ENCODE peak calls at places on chromosomes 1 and 21, in five cellular contexts. M is GM13976, G is bronchial epithelial cell, H is stomach, Y is Peyer's patch. Z is an unnamed sample.

GRCh38 chr1:203366476-203366875 is 15.6 kb upstream of the FMOD start:
- DNase-seq in G (no peak), M (no peak), H (no peak), Y (no peak), Z (no peak)

GRCh38 chr1:100606438-100606837 is 68.5 kb downstream of the GPR88 start:
- DNase-seq in G (peak; percentile 51), H (peak; percentile 47), Y (no peak), M (peak; percentile 11), Z (no peak)

GRCh38 chr1:5744342-5744741 is 247.9 kb downstream of the NPHP4 start:
- DNase-seq in Y (no peak), H (no peak), M (no peak), G (no peak), Z (no peak)

GRCh38 chr1:209554761-209555611 is 28.5 kb upstream of the CAMK1G start:
- DNase-seq in M (no peak), H (no peak), G (no peak), Y (no peak), Z (no peak)

GRCh38 chr1:185157599-185158469 is 867 bp downstream of the SWT1 start:
- DNase-seq in Y (no peak), H (no peak), M (no peak), G (peak; percentile 30), Z (no peak)

GRCh38 chr21:39788383-39788782 is 43.4 kb downstream of the IGSF5 start:
- DNase-seq in M (no peak), Y (peak; percentile 16), G (peak; percentile 54), H (peak; percentile 78), Z (no peak)

GRCh38 chr1:36257375-36257767 is 33.1 kb downstream of the THRAP3 start:
- DNase-seq in M (peak; percentile 38), H (no peak), Y (no peak), G (peak; percentile 32), Z (no peak)

GRCh38 chr1:156845055-156845952 is 13.6 kb downstream of the INSRR start:
- DNase-seq in Y (no peak), H (no peak), G (no peak), M (peak; percentile 42), Z (peak; percentile 48)

GRCh38 chr1:197092491-197093023 is 25.5 kb upstream of the F13B start:
- DNase-seq in Y (no peak), H (no peak), M (no peak), G (no peak), Z (no peak)

GRCh38 chr1:242140871-242141270 is 142.0 kb upstream of the MAP1LC3C start:
- DNase-seq in M (no peak), Y (no peak), H (no peak), G (no peak), Z (no peak)

GRCh38 chr1:59046134-59046533 is 250.8 kb upstream of the FGGY start:
- DNase-seq in H (no peak), G (peak; percentile 33), Y (no peak), M (no peak), Z (no peak)

GRCh38 chr1:59045636-59046035 is 251.3 kb upstream of the FGGY start:
- DNase-seq in G (no peak), H (no peak), M (no peak), Y (no peak), Z (no peak)

GRCh38 chr1:59045137-59045536 is 251.8 kb upstream of the FGGY start:
- DNase-seq in H (no peak), M (no peak), G (no peak), Y (no peak), Z (no peak)

GRCh38 chr1:59044535-59045121 is 252.3 kb upstream of the FGGY start:
- DNase-seq in G (no peak), H (no peak), M (no peak), Y (no peak), Z (no peak)

GRCh38 chr1:59046730-59047157 is 250.2 kb upstream of the FGGY start:
- DNase-seq in G (no peak), H (peak; percentile 36), M (peak; percentile 69), Y (peak; percentile 59), Z (peak; percentile 75)
- TF ChIP-seq CTCF in G (no peak), H (no peak), M (peak; percentile 25), Y (peak; percentile 34), Z (peak; percentile 40)

GRCh38 chr1:205809942-205810345 is 3.1 kb downstream of the SLC41A1 start:
- DNase-seq in Y (no peak), H (no peak), M (no peak), G (no peak), Z (no peak)

GRCh38 chr1:205812271-205812877 is 624 bp downstream of the SLC41A1 start:
- DNase-seq in M (peak; percentile 54), G (no peak), H (no peak), Y (peak; percentile 16), Z (peak; percentile 55)

GRCh38 chr1:205811660-205812059 is 1.3 kb downstream of the SLC41A1 start:
- DNase-seq in Y (no peak), M (no peak), G (no peak), H (peak; percentile 57), Z (no peak)

GRCh38 chr1:205809469-205809868 is 3.5 kb downstream of the SLC41A1 start:
- DNase-seq in Y (no peak), M (no peak), G (no peak), H (no peak), Z (no peak)

DNA sequence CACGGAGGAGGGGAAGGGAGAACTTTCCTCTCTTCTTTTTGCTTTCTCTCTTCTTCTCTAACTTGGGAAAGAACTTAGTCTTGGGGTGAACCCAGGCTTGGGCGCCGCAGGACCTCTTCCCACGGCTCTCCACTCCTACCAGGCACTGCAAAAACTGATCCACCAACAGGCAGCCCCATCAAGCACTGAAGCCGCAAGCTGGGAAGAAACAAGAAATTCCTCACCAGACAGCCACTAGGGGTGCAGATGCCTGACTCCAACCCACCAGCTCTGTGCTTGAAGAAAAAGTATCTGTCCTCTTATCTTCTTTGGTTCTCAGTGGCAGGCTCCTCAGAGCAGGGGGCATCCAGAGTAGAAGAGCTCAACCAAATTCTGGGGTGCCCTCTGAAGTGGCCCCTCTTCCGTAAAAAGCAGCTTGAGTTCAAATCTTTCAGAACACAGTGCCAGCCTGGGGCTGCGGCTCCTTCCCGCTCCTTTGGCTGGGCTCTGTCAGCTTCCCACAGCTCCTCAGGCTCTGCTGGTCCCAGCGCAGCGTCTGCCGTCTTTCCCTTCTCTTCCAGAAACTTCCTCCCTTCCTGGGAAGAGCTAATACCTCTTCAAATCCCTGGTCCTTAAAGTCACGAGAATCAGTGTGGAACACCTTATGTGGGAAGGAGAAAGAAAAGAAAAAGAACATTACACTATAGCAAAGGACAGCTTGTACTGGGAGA is 2.4 kb downstream of the SLC41A1 start:
- DNase-seq in H (no peak), Y (no peak), G (no peak), M (no peak), Z (no peak)
- TF ChIP-seq CTCF in H (no peak), Y (no peak), G (peak; percentile 38), M (no peak), Z (no peak)

DNA sequence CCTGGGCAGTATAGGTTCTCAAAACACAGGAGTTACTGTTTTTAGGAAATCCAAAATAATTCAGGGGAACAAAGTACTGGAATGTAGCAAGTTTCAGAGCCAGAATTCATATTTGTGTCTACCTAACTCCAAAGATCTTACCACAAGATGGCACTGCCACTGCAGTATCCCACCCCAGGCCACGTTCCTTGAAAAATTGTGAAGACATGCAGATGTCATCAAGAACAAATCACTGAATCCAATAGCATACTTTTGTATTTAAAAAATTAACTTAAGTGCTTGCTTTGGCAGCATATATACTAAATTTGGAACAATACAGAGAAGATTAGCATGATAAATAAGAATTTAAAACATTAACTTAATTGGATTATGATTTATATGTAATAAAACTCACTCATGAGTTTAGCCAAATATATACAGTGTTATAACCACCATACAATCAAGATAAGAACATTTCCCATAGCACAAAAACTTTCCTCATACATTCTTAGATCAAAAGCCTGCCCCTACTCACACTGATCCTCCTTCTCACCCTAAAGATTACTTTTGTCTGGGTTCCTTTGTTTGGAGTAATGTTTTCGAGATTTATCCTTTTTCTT is 209.9 kb downstream of the FAF1 start:
- DNase-seq in Y (no peak), H (no peak), M (no peak), G (peak; percentile 43), Z (no peak)
- TF ChIP-seq CTCF in Y (peak; percentile 13), H (no peak), M (peak; percentile 5), G (peak; percentile 41), Z (peak; percentile 23)

GRCh38 chr1:64469977-64470669 is at the start of gene CACHD1:
- DNase-seq in G (peak; percentile 47), M (peak; percentile 78), H (peak; percentile 83), Y (peak; percentile 20), Z (peak; percentile 81)
- TF ChIP-seq CTCF in G (peak; percentile 47), M (no peak), H (peak; percentile 58), Y (peak; percentile 16), Z (no peak)

DNA sequence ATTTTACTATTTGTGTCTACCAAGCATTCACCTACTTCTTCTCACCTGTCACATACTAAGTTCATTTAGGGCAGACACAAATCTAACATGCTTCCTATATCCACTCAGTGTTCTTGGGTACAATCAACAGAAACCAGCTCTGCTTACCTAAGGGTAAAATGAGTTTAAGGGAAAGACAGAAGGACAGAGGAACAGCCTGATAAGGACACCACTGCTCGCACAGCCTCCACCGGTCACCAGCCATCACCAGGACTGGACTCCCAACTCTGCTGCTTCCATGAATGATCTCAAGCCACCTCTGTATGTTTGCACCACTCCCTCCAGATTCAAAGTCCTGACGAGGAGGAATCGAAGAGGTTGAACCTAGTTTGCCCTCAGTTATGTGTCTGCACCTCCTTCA is 72.4 kb downstream of the JAK1 start:
- DNase-seq in H (no peak), M (no peak), G (no peak), Y (no peak), Z (no peak)
- TF ChIP-seq CTCF in H (no peak), M (no peak), G (no peak), Y (no peak), Z (no peak)

DNA sequence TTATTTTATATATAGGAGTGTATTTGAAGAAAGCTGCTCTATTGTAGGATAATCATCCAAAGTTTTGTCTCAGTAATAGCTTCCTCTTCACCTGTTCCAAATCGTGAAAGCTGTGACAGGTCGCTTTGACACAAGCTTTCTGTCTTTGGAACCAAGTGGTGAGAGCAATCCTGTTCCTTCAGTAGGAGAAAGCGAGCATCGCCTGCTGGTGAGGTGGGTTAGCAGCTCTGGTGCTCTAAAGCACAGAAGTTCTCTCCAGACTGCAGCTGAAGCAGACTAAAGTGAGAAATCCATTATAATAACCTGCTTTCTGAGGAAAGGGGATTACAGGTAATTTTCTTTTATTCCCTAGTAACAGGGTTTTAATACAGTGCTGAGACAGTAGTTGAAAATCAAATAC is 803.8 kb downstream of the ADGRL2 start:
- DNase-seq in G (no peak), M (no peak), H (no peak), Y (no peak), Z (no peak)
- TF ChIP-seq CTCF in G (no peak), M (no peak), H (no peak), Y (no peak), Z (no peak)